ENCODE peak calls at places on chromosome 11, in six cellular contexts. One of them, this sample, is unnamed.

GRCh38 chr11:95487938-95488337 is 256.9 kb upstream of the SESN3 start:
- DNase-seq in non-pigmented ciliary epithelial cell: no peak
- DNase-seq in activated naive CD4-positive, alpha-beta T cell treated with anti-CD3 and anti-CD28 coated beads, Interleukin-2, amount 10 ng/mL, durations not matched to agents 7 days and 5 days: no peak
- DNase-seq in GM06990: no peak
- DNase-seq in M059J: no peak
- DNase-seq in GF-D8: no peak
- DNase-seq in this sample: no peak

GRCh38 chr11:76491644-76492043 is 46.8 kb downstream of the EMSY start:
- DNase-seq in GF-D8: no peak
- DNase-seq in activated naive CD4-positive, alpha-beta T cell treated with anti-CD3 and anti-CD28 coated beads, Interleukin-2, amount 10 ng/mL, durations not matched to agents 7 days and 5 days: no peak
- DNase-seq in GM06990: no peak
- DNase-seq in non-pigmented ciliary epithelial cell: no peak
- DNase-seq in M059J: no peak
- DNase-seq in this sample: no peak

GRCh38 chr11:4672470-4672869 is 25.2 kb downstream of the OR51E2 start:
- DNase-seq in GF-D8: no peak
- DNase-seq in non-pigmented ciliary epithelial cell: no peak
- DNase-seq in GM06990: no peak
- DNase-seq in activated naive CD4-positive, alpha-beta T cell treated with anti-CD3 and anti-CD28 coated beads, Interleukin-2, amount 10 ng/mL, durations not matched to agents 7 days and 5 days: no peak
- DNase-seq in M059J: peak
- DNase-seq in this sample: no peak

GRCh38 chr11:62705401-62705800 is 1.8 kb downstream of the BSCL2 start:
- DNase-seq in GF-D8: no peak
- DNase-seq in activated naive CD4-positive, alpha-beta T cell treated with anti-CD3 and anti-CD28 coated beads, Interleukin-2, amount 10 ng/mL, durations not matched to agents 7 days and 5 days: no peak
- DNase-seq in GM06990: no peak
- DNase-seq in M059J: peak
- DNase-seq in non-pigmented ciliary epithelial cell: no peak
- DNase-seq in this sample: no peak

GRCh38 chr11:77191823-77192495 is 63.9 kb downstream of the MYO7A start:
- DNase-seq in non-pigmented ciliary epithelial cell: no peak
- DNase-seq in activated naive CD4-positive, alpha-beta T cell treated with anti-CD3 and anti-CD28 coated beads, Interleukin-2, amount 10 ng/mL, durations not matched to agents 7 days and 5 days: peak
- DNase-seq in GF-D8: no peak
- DNase-seq in GM06990: peak
- DNase-seq in M059J: no peak
- DNase-seq in this sample: no peak

GRCh38 chr11:46308632-46309419 is 31.4 kb downstream of the CREB3L1 start:
- DNase-seq in M059J: peak
- DNase-seq in activated naive CD4-positive, alpha-beta T cell treated with anti-CD3 and anti-CD28 coated beads, Interleukin-2, amount 10 ng/mL, durations not matched to agents 7 days and 5 days: peak
- DNase-seq in GF-D8: no peak
- DNase-seq in non-pigmented ciliary epithelial cell: no peak
- DNase-seq in GM06990: peak
- DNase-seq in this sample: peak

GRCh38 chr11:118289411-118289810 is 15.1 kb upstream of the CD3E start:
- DNase-seq in GM06990: no peak
- DNase-seq in activated naive CD4-positive, alpha-beta T cell treated with anti-CD3 and anti-CD28 coated beads, Interleukin-2, amount 10 ng/mL, durations not matched to agents 7 days and 5 days: no peak
- DNase-seq in non-pigmented ciliary epithelial cell: no peak
- DNase-seq in GF-D8: no peak
- DNase-seq in M059J: no peak
- DNase-seq in this sample: no peak

GRCh38 chr11:98104249-98104648 is 916.5 kb upstream of the CNTN5 start:
- DNase-seq in GM06990: no peak
- DNase-seq in non-pigmented ciliary epithelial cell: no peak
- DNase-seq in GF-D8: no peak
- DNase-seq in activated naive CD4-positive, alpha-beta T cell treated with anti-CD3 and anti-CD28 coated beads, Interleukin-2, amount 10 ng/mL, durations not matched to agents 7 days and 5 days: no peak
- DNase-seq in M059J: no peak
- DNase-seq in this sample: no peak

GRCh38 chr11:69291459-69292110 is 2.4 kb upstream of the MYEOV start:
- DNase-seq in M059J: no peak
- DNase-seq in activated naive CD4-positive, alpha-beta T cell treated with anti-CD3 and anti-CD28 coated beads, Interleukin-2, amount 10 ng/mL, durations not matched to agents 7 days and 5 days: no peak
- DNase-seq in non-pigmented ciliary epithelial cell: no peak
- DNase-seq in GF-D8: no peak
- DNase-seq in GM06990: no peak
- DNase-seq in this sample: no peak

GRCh38 chr11:64885367-64886286 is 7.2 kb upstream of the EHD1 start:
- DNase-seq in activated naive CD4-positive, alpha-beta T cell treated with anti-CD3 and anti-CD28 coated beads, Interleukin-2, amount 10 ng/mL, durations not matched to agents 7 days and 5 days: peak
- DNase-seq in non-pigmented ciliary epithelial cell: peak
- DNase-seq in M059J: peak
- DNase-seq in GM06990: no peak
- DNase-seq in GF-D8: peak
- DNase-seq in this sample: peak

GRCh38 chr11:76712125-76712524 is 41.6 kb upstream of the LRRC32 start:
- DNase-seq in GM06990: no peak
- DNase-seq in GF-D8: no peak
- DNase-seq in non-pigmented ciliary epithelial cell: no peak
- DNase-seq in activated naive CD4-positive, alpha-beta T cell treated with anti-CD3 and anti-CD28 coated beads, Interleukin-2, amount 10 ng/mL, durations not matched to agents 7 days and 5 days: no peak
- DNase-seq in M059J: no peak
- DNase-seq in this sample: no peak

This sample was measured in MV-4-11.